ENCODE peak calls at places on chromosomes 16 and 17, in ten cellular contexts. J is stimulated activated CD8-positive, alpha-beta memory T cell treated with anti-CD3 and anti-CD28 coated beads, Interleukin-12 subunit alpha, Interleukin-12 subunit beta, amount 100 ng/mL, for 4 hours; W is stimulated activated CD4-positive, alpha-beta T cell treated with anti-CD3 and anti-CD28 coated beads, Interleukin-1b, Interleukin-23, amount 100 ng/mL, for 24 hours; I is NCI-H1417; X is SHP77; S is progenitor cell of endocrine pancreas; G is A549; C is putamen; M is central memory CD8-positive, alpha-beta T cell; T is GM10248. P is an unnamed sample.

GRCh38 chr17:40542562-40543411 is 22.5 kb downstream of the CCR7 start:
- DNase-seq in J (no peak), W (no peak), I (no peak), X (peak), S (no peak), G (peak), C (no peak), M (no peak), T (peak), P (peak)

GRCh38 chr17:57121308-57122042 is 36.4 kb downstream of the AKAP1 start:
- DNase-seq in J (no peak), W (no peak), I (no peak), X (peak), S (peak), G (peak), C (no peak), M (no peak), T (no peak), P (peak)

GRCh38 chr16:70523621-70524405 is at the start of gene SF3B3:
- DNase-seq in J (peak), W (peak), I (peak), X (peak), S (peak), G (peak), C (peak), M (peak), T (peak), P (peak)

GRCh38 chr16:53643474-53643873 is 60.2 kb downstream of the RPGRIP1L start:
- DNase-seq in J (no peak), W (no peak), I (no peak), X (no peak), S (no peak), G (no peak), C (no peak), M (no peak), T (no peak), P (no peak)

GRCh38 chr16:66713076-66713475 is 16.5 kb upstream of the CMTM4 start:
- DNase-seq in J (no peak), W (no peak), I (no peak), X (no peak), S (no peak), G (no peak), C (no peak), M (no peak), T (no peak), P (no peak)

GRCh38 chr17:10151667-10152496 is 46.5 kb downstream of the GAS7 start:
- DNase-seq in J (no peak), W (no peak), I (no peak), X (no peak), S (no peak), G (no peak), C (no peak), M (no peak), T (peak), P (no peak)

GRCh38 chr16:67312450-67313118 is 14.0 kb downstream of the KCTD19 start:
- DNase-seq in J (no peak), W (no peak), I (no peak), X (no peak), S (no peak), G (no peak), C (no peak), M (no peak), T (no peak), P (no peak)

GRCh38 chr17:79051306-79051705 is 23.3 kb upstream of the ENGASE start:
- DNase-seq in J (no peak), W (no peak), I (no peak), X (no peak), S (no peak), G (no peak), C (no peak), M (no peak), T (no peak), P (no peak)

GRCh38 chr17:52209507-52209906 is 51.0 kb upstream of the CA10 start:
- DNase-seq in J (no peak), W (no peak), I (no peak), X (no peak), S (no peak), G (no peak), C (no peak), M (no peak), T (no peak), P (no peak)

GRCh38 chr17:76716834-76717205 is 6.1 kb upstream of the MXRA7 start:
- DNase-seq in J (no peak), W (no peak), I (no peak), X (no peak), S (no peak), G (no peak), C (no peak), M (no peak), T (no peak), P (no peak)

GRCh38 chr16:79874391-79874790 is 273.9 kb upstream of the MAF start:
- DNase-seq in J (no peak), W (no peak), I (no peak), X (no peak), S (no peak), G (no peak), C (no peak), M (no peak), T (no peak), P (no peak)

GRCh38 chr16:27951752-27952151 is 111.8 kb downstream of the GSG1L start:
- DNase-seq in J (no peak), W (no peak), I (no peak), X (no peak), S (no peak), G (no peak), C (no peak), M (no peak), T (no peak), P (no peak)

P was measured in NCI-H1694.